ENCODE peak calls at places on chromosome 20, in five cellular contexts. A is KG1; S is effector memory CD4-positive, alpha-beta T cell; R is G401; C is HS-5. P is an unnamed sample.

GRCh38 chr20:41175201-41175651 is 37.9 kb downstream of the PLCG1 start:
- DNase-seq in A (no peak), R (peak), S (no peak), C (no peak), P (no peak)

GRCh38 chr20:7003598-7003997 is 236.1 kb downstream of the BMP2 start:
- DNase-seq in C (peak), S (no peak), R (no peak), A (no peak), P (no peak)

GRCh38 chr20:58225490-58226200 is 2.8 kb downstream of the ANKRD60 start:
- DNase-seq in R (no peak), C (no peak), A (no peak), S (no peak), P (no peak)

GRCh38 chr20:38893485-38894090 is 32.6 kb upstream of the FAM83D start:
- DNase-seq in A (no peak), C (no peak), S (peak), R (peak), P (no peak)

GRCh38 chr20:50431066-50431450 is 79.1 kb upstream of the PTPN1 start:
- DNase-seq in A (no peak), R (no peak), S (no peak), C (no peak), P (no peak)

GRCh38 chr20:24965065-24965919 is 16.2 kb downstream of the CST7 start:
- DNase-seq in C (no peak), S (no peak), A (no peak), R (peak), P (no peak)

GRCh38 chr20:40868568-40869223 is 159.9 kb upstream of the TOP1 start:
- DNase-seq in C (peak), A (no peak), S (no peak), R (peak), P (peak)

GRCh38 chr20:36391456-36391855 is 85.3 kb downstream of the DLGAP4 start:
- DNase-seq in C (no peak), S (no peak), R (no peak), A (no peak), P (no peak)

GRCh38 chr20:32612831-32613595 is 27.9 kb upstream of the NOL4L start:
- DNase-seq in A (no peak), S (no peak), R (no peak), C (no peak), P (no peak)

GRCh38 chr20:46546936-46547335 is 3.5 kb downstream of the OCSTAMP start:
- DNase-seq in R (no peak), S (no peak), A (no peak), C (no peak), P (no peak)

GRCh38 chr20:31654534-31654933 is 16.8 kb downstream of the COX4I2 start:
- DNase-seq in R (no peak), C (no peak), S (no peak), A (no peak), P (no peak)

GRCh38 chr20:17568972-17569471 is 853 bp upstream of the DSTN start:
- DNase-seq in S (peak), C (peak), R (peak), A (no peak), P (peak)